ENCODE peak calls at places on chromosome 10, in eight cellular contexts. E, U, D, Z, N, O, X and Y are unnamed samples.

GRCh38 chr10:86524225-86524982 is 2.8 kb upstream of the WAPL start:
- DNase-seq in E (no peak), U (no peak), D (no peak), Z (no peak), N (no peak), O (no peak), X (no peak), Y (no peak)

GRCh38 chr10:128165536-128165935 is 39.3 kb upstream of the MKI67 start:
- DNase-seq in E (no peak), U (no peak), D (no peak), Z (no peak), N (no peak), O (peak), X (no peak), Y (no peak)

GRCh38 chr10:27192284-27192683 is 37.1 kb downstream of the MASTL start:
- DNase-seq in E (peak), U (no peak), D (no peak), Z (peak), N (peak), O (no peak), X (peak), Y (peak)

GRCh38 chr10:125002044-125002422 is 60.1 kb downstream of the ZRANB1 start:
- DNase-seq in E (no peak), U (no peak), D (no peak), Z (no peak), N (no peak), O (no peak), X (peak), Y (no peak)

GRCh38 chr10:113921571-113922370 is 67.3 kb downstream of the NHLRC2 start:
- DNase-seq in E (no peak), U (no peak), D (no peak), Z (no peak), N (no peak), O (no peak), X (no peak), Y (peak)

GRCh38 chr10:82551501-82551900 is 676.5 kb downstream of the NRG3 start:
- DNase-seq in E (no peak), U (no peak), D (no peak), Z (no peak), N (no peak), O (no peak), X (no peak), Y (no peak)

GRCh38 chr10:133258066-133258817 is 18.4 kb downstream of the ADAM8 start:
- DNase-seq in E (no peak), U (peak), D (no peak), Z (no peak), N (no peak), O (no peak), X (no peak), Y (no peak)

GRCh38 chr10:93152136-93152535 is 78.4 kb downstream of the CYP26A1 start:
- DNase-seq in E (peak), U (no peak), D (no peak), Z (peak), N (peak), O (no peak), X (no peak), Y (peak)

GRCh38 chr10:4622374-4622773 is 203.6 kb upstream of the AKR1E2 start:
- DNase-seq in E (no peak), U (no peak), D (no peak), Z (peak), N (no peak), O (no peak), X (no peak), Y (no peak)

GRCh38 chr10:61284222-61284890 is 168.8 kb downstream of the TMEM26 start:
- DNase-seq in E (peak), U (no peak), D (no peak), Z (peak), N (peak), O (no peak), X (no peak), Y (peak)

GRCh38 chr10:85674851-85675250 is 691.7 kb downstream of the GRID1 start:
- DNase-seq in E (no peak), U (no peak), D (no peak), Z (no peak), N (no peak), O (no peak), X (no peak), Y (no peak)

GRCh38 chr10:28612877-28613276 is 64.4 kb upstream of the BAMBI start:
- DNase-seq in E (no peak), U (no peak), D (no peak), Z (no peak), N (no peak), O (no peak), X (no peak), Y (no peak)

GRCh38 chr10:26797340-26797739 is 63.4 kb downstream of the ABI1 start:
- DNase-seq in E (no peak), U (no peak), D (no peak), Z (no peak), N (no peak), O (no peak), X (no peak), Y (no peak)

GRCh38 chr10:71338728-71339495 is 19.9 kb downstream of the SLC29A3 start:
- DNase-seq in E (no peak), U (no peak), D (peak), Z (no peak), N (no peak), O (no peak), X (no peak), Y (no peak)

GRCh38 chr10:103605359-103606156 is 112.1 kb downstream of the NEURL1 start:
- DNase-seq in E (peak), U (peak), D (peak), Z (peak), N (peak), O (no peak), X (peak), Y (peak)

GRCh38 chr10:132704008-132704814 is 81.7 kb downstream of the NKX6-2 start:
- DNase-seq in E (no peak), U (no peak), D (no peak), Z (no peak), N (no peak), O (no peak), X (peak), Y (no peak)

GRCh38 chr10:128643658-128644057 is 517.4 kb upstream of the MKI67 start:
- DNase-seq in E (peak), U (no peak), D (no peak), Z (no peak), N (no peak), O (no peak), X (no peak), Y (no peak)

GRCh38 chr10:123135415-123136141 is at the start of gene HMX3:
- DNase-seq in E (no peak), U (no peak), D (no peak), Z (peak), N (no peak), O (no peak), X (no peak), Y (peak)

GRCh38 chr10:131778842-131779241 is 122.0 kb upstream of the PPP2R2D start:
- DNase-seq in E (no peak), U (no peak), D (no peak), Z (no peak), N (no peak), O (no peak), X (no peak), Y (no peak)

DNA sequence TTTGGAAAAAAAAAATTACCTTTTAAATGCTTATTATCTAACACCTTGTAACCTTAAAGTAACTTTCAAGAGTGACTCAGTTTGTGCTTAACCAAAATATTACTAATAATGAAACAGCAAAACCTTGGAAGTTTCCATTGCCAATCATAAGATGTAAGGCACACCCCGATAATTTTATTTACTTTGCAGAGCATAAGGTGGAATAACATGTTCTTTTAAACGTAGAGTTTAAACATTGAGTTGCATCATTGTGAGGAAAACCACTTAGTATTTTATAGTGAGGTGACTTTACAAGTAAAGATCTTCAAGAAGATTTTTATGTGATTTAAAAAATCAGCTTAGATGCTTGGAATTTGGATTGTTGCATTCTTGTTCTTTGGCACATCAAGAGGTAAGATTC is at the start of gene PNLIPRP3:
- DNase-seq in E (no peak), U (no peak), D (no peak), Z (no peak), N (no peak), O (no peak), X (no peak), Y (no peak)
- H3K4me3 ChIP-seq in E (no peak), U (no peak), D (no peak), Z (no peak), N (no peak), O (no peak), X (no peak), Y (no peak)

GRCh38 chr10:97319671-97320479 is 804 bp downstream of the FRAT1 start:
- DNase-seq in E (no peak), U (peak), D (peak), Z (peak), N (no peak), O (no peak), X (peak), Y (no peak)

GRCh38 chr10:97320480-97321031 is 1.5 kb downstream of the FRAT1 start:
- DNase-seq in E (no peak), U (peak), D (no peak), Z (no peak), N (no peak), O (no peak), X (peak), Y (no peak)

GRCh38 chr10:97318772-97319651 is at the start of gene FRAT1:
- DNase-seq in E (peak), U (peak), D (peak), Z (peak), N (peak), O (peak), X (peak), Y (peak)

GRCh38 chr10:97321807-97322195 is 2.7 kb downstream of the FRAT1 start:
- DNase-seq in E (no peak), U (no peak), D (no peak), Z (no peak), N (no peak), O (no peak), X (no peak), Y (no peak)

DNA sequence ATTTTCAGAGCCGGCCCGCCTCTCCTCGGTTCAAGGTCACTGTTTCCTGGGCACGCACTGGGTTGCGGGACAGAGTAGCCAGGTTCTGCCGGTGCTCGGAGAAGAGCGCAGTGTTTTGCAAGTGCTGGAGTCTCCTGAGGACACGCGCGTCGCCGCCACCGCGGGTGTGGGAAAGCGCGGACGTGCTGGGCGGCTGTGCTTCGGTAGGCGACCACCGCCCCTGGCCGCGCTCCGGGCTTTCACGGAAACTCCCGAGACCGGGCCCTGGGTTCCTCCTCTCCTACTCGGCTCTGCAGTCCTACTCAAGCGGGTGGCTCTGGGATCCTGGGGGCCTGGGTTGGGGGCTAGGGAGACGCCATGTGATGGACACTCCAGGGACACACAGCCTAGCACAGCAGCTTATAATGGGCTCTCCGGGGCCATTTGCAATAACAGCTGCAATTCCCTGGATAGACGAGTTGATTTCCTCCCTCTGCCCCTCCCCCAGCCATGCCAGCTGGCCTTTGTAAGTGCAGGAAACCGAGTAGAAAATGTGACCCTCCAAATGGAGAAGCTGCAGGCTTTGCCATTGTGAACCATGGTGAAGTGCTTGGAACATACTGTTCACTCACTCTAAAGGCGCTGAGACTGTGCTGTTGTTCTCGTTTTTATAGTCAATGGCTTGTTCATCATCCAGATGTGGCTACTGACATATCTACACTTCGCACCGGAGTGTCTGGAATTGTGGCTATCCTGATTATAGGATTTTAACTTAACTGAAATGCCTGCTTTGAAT is 2.1 kb downstream of the FRAT1 start:
- DNase-seq in E (no peak), U (peak), D (no peak), Z (no peak), N (no peak), O (no peak), X (peak), Y (no peak)
- H3K4me3 ChIP-seq in E (peak), U (peak), D (no peak), Z (peak), N (peak), O (peak), X (no peak), Y (no peak)

GRCh38 chr10:104640339-104641149 is 546 bp upstream of the SORCS3 start:
- DNase-seq in E (no peak), U (no peak), D (no peak), Z (peak), N (no peak), O (peak), X (no peak), Y (no peak)
- H3K4me3 ChIP-seq in E (no peak), U (no peak), D (no peak), Z (no peak), N (peak), O (peak), X (no peak), Y (no peak)

GRCh38 chr10:36493511-36493880 is 631.9 kb upstream of the ANKRD30A start:
- DNase-seq in E (peak), U (no peak), D (no peak), Z (peak), N (peak), O (no peak), X (no peak), Y (peak)

GRCh38 chr10:36489181-36489927 is 636.0 kb upstream of the ANKRD30A start:
- DNase-seq in E (no peak), U (no peak), D (no peak), Z (no peak), N (peak), O (no peak), X (peak), Y (peak)

GRCh38 chr10:36488579-36488978 is 636.8 kb upstream of the ANKRD30A start:
- DNase-seq in E (no peak), U (no peak), D (no peak), Z (no peak), N (no peak), O (no peak), X (no peak), Y (no peak)

GRCh38 chr10:36492590-36493510 is 632.5 kb upstream of the ANKRD30A start:
- DNase-seq in E (peak), U (no peak), D (no peak), Z (peak), N (peak), O (no peak), X (no peak), Y (peak)

DNA sequence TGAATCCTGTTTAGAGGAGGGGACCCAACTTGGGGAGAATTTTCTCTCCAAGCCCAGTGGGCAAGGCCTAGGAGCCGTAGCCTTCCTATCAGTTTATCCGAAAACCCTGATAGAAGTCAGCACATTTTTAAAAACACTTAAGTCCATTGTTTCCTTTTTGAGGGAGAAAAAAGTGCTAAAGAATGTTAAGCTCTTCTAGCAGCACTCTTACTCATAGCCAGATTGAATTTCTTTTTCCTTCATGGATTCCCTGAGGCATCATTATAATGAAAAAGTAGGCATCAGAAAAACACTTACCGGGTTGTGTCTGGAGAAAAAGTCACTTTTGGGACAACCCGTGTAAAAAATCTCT is 635.5 kb upstream of the ANKRD30A start:
- DNase-seq in E (peak), U (no peak), D (no peak), Z (peak), N (peak), O (no peak), X (no peak), Y (peak)
- H3K4me3 ChIP-seq in E (no peak), U (no peak), D (no peak), Z (no peak), N (no peak), O (no peak), X (no peak), Y (no peak)

DNA sequence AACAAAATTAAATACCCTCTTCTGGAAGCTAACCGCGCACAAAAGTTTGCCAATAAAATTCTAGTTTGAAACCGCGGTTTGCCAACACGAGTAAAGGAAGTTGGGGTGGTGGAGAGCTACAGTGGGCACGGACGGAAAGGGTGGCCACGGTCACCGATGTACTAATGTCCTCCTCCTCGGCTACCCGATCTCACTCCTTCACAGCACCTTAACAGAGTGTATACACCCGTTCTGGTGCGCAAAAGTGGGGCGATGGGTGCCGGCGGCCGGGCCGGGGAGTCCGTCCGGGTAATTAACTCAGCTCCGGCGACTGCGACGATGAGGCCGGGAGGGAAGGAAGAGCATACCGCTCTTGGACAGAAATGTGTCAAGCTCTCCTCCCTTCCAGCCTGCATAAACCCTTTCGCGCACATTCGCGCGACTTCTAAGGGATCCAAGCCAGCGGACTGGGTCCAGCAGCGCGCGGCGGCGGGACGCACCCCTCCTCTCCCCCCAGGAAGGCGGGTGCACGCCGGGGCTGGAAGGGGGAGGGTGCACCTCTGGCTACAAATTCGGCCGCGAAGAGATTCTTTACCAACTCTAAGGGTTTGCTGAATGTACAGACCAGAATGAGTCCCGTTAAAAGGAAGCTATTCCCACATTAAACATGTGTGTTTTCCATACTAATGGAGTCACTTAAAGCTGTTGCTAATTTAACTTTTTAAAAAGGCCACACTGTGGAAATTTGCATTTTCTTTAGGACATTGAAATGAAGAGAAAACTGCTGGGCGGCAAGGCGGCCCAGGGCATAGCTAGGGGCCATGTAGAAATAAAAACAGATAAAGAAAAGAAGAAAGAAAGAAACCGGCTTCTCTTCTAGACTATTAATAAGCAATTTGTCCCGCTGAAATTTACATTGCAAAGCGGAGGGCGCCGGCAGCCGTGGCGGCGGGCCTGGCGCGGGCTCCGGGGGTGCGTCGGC is 6.6 kb upstream of the EBF3 start:
- DNase-seq in E (no peak), U (no peak), D (no peak), Z (peak), N (peak), O (peak), X (peak), Y (peak)
- H3K4me3 ChIP-seq in E (no peak), U (no peak), D (peak), Z (peak), N (peak), O (peak), X (no peak), Y (peak)

GRCh38 chr10:43341450-43341849 is 30.0 kb upstream of the FXYD4 start:
- DNase-seq in E (no peak), U (no peak), D (no peak), Z (no peak), N (no peak), O (no peak), X (no peak), Y (no peak)

GRCh38 chr10:43339136-43339535 is 32.3 kb upstream of the FXYD4 start:
- DNase-seq in E (no peak), U (no peak), D (no peak), Z (no peak), N (no peak), O (no peak), X (no peak), Y (no peak)

GRCh38 chr10:43338117-43338516 is 33.3 kb upstream of the FXYD4 start:
- DNase-seq in E (no peak), U (no peak), D (no peak), Z (no peak), N (no peak), O (no peak), X (no peak), Y (no peak)

GRCh38 chr10:43340619-43341018 is 30.8 kb upstream of the FXYD4 start:
- DNase-seq in E (peak), U (no peak), D (no peak), Z (no peak), N (no peak), O (no peak), X (no peak), Y (no peak)

DNA sequence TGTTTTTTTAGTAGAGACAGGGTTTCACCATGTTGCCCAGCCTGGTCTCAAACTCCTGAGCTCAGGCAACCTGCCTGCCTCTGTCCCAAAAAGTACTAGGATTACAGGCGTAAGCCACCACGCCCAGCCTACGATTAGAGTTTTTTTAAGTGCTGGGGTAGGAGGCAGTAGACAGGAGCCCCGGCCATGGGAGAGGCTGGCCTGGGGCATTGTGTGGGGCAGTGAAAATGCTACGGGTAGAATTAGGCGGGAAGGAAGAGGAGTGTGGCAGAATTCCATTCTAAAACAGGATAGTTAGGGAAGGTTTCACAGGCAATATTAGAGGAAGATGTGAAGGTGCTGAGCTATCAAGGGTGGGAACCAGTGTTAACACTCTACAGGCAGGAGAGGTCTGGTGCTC is 31.3 kb upstream of the FXYD4 start:
- DNase-seq in E (no peak), U (no peak), D (no peak), Z (no peak), N (no peak), O (no peak), X (no peak), Y (no peak)
- H3K4me3 ChIP-seq in E (no peak), U (no peak), D (no peak), Z (no peak), N (no peak), O (no peak), X (no peak), Y (no peak)